ENCODE peak calls at places on chromosomes 5 and 9, in ten cellular contexts. Z, Y, C, X, W, H, U, M, S and R are unnamed samples.

GRCh38 chr9:19162956-19163355 is 35.7 kb upstream of the PLIN2 start:
- DNase-seq in Z (no peak), Y (peak; percentile 44), C (no peak), X (peak; percentile 63), W (peak; percentile 61), H (no peak), U (no peak), M (peak; percentile 54), S (peak; percentile 58), R (no peak)

GRCh38 chr5:122120957-122121356 is 8.4 kb upstream of the ZNF474 start:
- DNase-seq in Z (peak; percentile 46), Y (no peak), C (no peak), X (no peak), W (peak; percentile 4), H (no peak), U (no peak), M (peak; percentile 58), S (peak; percentile 6), R (no peak)

GRCh38 chr5:142324377-142324870 is 397 bp downstream of the SPRY4 start:
- DNase-seq in Z (no peak), Y (no peak), C (peak; percentile 48), X (no peak), W (no peak), H (no peak), U (peak; percentile 34), M (no peak), S (no peak), R (no peak)

GRCh38 chr5:171907731-171908343 is 98.6 kb downstream of the FBXW11 start:
- DNase-seq in Z (peak; percentile 65), Y (no peak), C (peak; percentile 57), X (no peak), W (peak; percentile 64), H (peak; percentile 63), U (no peak), M (peak; percentile 14), S (peak; percentile 38), R (peak; percentile 30)

GRCh38 chr9:137406876-137407589 is 15.9 kb downstream of the EXD3 start:
- DNase-seq in Z (no peak), Y (no peak), C (peak; percentile 89), X (no peak), W (peak; percentile 60), H (no peak), U (peak; percentile 82), M (no peak), S (peak; percentile 46), R (peak; percentile 91)

GRCh38 chr5:28397502-28397941 is 1359.1 kb upstream of the CDH9 start:
- DNase-seq in Z (no peak), Y (no peak), C (no peak), X (peak; percentile 92), W (no peak), H (peak; percentile 72), U (no peak), M (peak; percentile 83), S (no peak), R (no peak)

GRCh38 chr9:97889941-97890557 is 32.3 kb downstream of the TRMO start:
- DNase-seq in Z (peak; percentile 11), Y (no peak), C (peak; percentile 57), X (no peak), W (peak; percentile 21), H (no peak), U (no peak), M (no peak), S (no peak), R (peak; percentile 68)

GRCh38 chr5:145178667-145179523 is 656.2 kb downstream of the PRELID2 start:
- DNase-seq in Z (no peak), Y (no peak), C (no peak), X (no peak), W (no peak), H (no peak), U (no peak), M (no peak), S (no peak), R (no peak)

GRCh38 chr9:134339183-134339806 is 13.0 kb downstream of the RXRA start:
- DNase-seq in Z (no peak), Y (no peak), C (no peak), X (no peak), W (no peak), H (no peak), U (no peak), M (no peak), S (no peak), R (no peak)

GRCh38 chr5:77638763-77639451 is 394 bp upstream of the OTP start:
- DNase-seq in Z (no peak), Y (no peak), C (peak; percentile 70), X (no peak), W (peak; percentile 5), H (no peak), U (no peak), M (no peak), S (no peak), R (peak; percentile 83)

GRCh38 chr9:125743687-125744428 is 3.3 kb upstream of the PBX3 start:
- DNase-seq in Z (peak; percentile 35), Y (no peak), C (no peak), X (no peak), W (no peak), H (no peak), U (no peak), M (no peak), S (no peak), R (no peak)

GRCh38 chr5:153860482-153860881 is 178.2 kb downstream of the FAM114A2 start:
- DNase-seq in Z (no peak), Y (no peak), C (peak; percentile 24), X (no peak), W (no peak), H (no peak), U (no peak), M (no peak), S (no peak), R (no peak)
- TF ChIP-seq CTCF in Z (no peak), Y (no peak), C (no peak), X (no peak), W (no peak), H (no peak), U (no peak), M (no peak), S (no peak), R (no peak)

GRCh38 chr5:22889714-22890113 is 36.6 kb upstream of the CDH12 start:
- DNase-seq in Z (no peak), Y (no peak), C (no peak), X (no peak), W (no peak), H (no peak), U (no peak), M (no peak), S (no peak), R (peak; percentile 13)
- TF ChIP-seq CTCF in Z (no peak), Y (no peak), C (no peak), X (peak; percentile 7), W (no peak), H (no peak), U (no peak), M (no peak), S (no peak), R (peak; percentile 26)

DNA sequence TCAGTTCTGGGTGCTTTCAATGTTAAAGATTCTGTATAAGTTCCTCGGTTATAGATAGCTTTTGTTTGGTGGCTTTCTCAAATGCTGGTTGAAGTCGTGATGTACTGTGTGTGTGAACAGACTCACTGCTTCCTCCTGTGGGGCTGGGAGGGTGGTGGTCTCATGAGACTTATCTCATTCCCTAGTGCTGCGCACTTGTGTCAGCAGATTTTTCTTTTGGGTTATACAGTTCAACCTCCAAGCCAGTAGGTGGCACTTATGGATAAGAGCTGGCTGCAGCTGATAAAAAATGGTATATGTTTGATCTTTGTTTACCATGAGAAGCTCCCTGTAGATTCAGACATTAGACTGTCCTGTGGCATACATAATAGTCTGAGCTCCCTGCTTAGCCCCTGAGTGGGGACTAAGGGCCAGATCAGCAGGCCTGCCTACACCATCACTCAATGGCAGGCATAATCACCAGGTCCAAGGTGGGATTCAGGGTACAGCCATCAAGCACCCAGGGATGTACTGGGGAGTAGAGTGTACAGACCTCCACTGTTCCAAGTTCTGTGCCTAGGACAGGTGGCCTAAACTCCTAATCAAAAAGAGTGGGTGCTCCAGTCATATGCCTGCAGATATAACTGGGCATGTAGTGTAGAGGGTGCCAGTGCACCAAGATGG is 174.2 kb downstream of the OXCT1 start:
- DNase-seq in Z (no peak), Y (no peak), C (no peak), X (no peak), W (peak; percentile 17), H (no peak), U (no peak), M (no peak), S (no peak), R (peak; percentile 7)
- TF ChIP-seq CTCF in Z (peak; percentile 66), Y (peak; percentile 8), C (no peak), X (peak; percentile 41), W (no peak), H (peak; percentile 35), U (no peak), M (peak; percentile 45), S (no peak), R (peak; percentile 53)

DNA sequence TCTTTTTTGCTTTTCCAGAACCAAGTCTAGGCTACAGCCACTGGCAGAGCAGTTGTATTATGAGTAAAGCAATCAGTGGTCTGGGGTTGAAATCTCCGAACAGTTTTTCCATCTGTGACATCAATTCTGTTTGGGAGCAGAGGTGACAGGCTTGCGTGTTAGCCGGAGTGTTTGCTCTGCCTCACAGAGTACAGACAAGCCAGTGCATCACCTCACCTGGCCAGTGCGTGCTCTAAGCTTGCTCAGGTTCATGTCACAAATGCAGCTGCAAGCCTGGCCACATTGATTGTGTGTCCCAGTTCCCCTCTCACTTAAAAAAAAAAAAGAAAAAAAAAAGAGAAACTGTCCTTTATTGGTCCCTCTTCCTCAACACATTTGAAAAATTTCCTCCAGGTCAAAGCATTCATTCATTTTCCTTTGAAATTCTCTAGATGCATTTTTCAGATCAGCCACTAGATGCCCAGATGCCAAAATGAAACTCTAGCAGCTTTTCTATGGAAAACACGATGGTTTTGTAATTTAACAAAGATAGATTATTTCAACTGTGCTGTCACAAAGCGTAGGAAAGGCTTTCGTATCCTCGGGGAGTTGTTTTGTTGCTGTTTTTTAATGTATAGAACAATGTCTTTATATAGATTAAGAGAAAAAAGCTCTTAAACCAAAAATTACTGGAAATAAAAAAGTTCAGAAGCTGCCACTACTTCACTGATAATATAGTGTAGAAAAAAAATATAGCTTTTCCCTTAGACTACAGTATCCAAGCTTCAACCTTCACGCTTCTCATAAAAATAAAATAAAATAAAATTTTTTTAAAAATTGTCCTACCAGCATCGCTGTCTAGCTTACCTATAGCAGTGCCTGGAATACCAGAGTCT is 585.5 kb downstream of the TLE1 start:
- DNase-seq in Z (no peak), Y (no peak), C (no peak), X (no peak), W (no peak), H (no peak), U (no peak), M (no peak), S (no peak), R (no peak)
- TF ChIP-seq CTCF in Z (peak; percentile 53), Y (peak; percentile 36), C (peak; percentile 38), X (peak; percentile 60), W (peak; percentile 36), H (peak; percentile 65), U (no peak), M (peak; percentile 49), S (peak; percentile 4), R (no peak)